ENCODE peak calls at places on chromosome 6, in nine cellular contexts. Z is HEK293T; T is T1000; S is activated naive CD4-positive, alpha-beta T cell; V is effector CD8-positive, alpha-beta T cell; F is stimulated activated CD4-positive, alpha-beta T cell treated with anti-CD3 and anti-CD28 coated beads, Interleukin-4, amount 100 ng/mL, for 48 hours; U is GM12865; K is stimulated activated naive B cell treated with anti-CD40 and anti-IgM and Interleukin-4, amounts not matched to agents 10 μg/mL and 1 μg/mL and 100 μg/mL, for 72 hours; E is COR-L47. Y is an unnamed sample.

GRCh38 chr6:27495386-27496135 is 22.7 kb upstream of the ZNF184 start:
- DNase-seq in U (peak), S (no peak), T (no peak), K (peak), Z (peak), V (no peak), E (no peak), F (peak), Y (no peak)

GRCh38 chr6:74182992-74183391 is 487.0 kb downstream of the CD109 start:
- DNase-seq in S (no peak), U (no peak), E (no peak), K (no peak), F (no peak), V (no peak), T (no peak), Z (no peak), Y (no peak)

GRCh38 chr6:43687437-43688347 is at the start of gene MRPS18A:
- DNase-seq in S (peak), Z (peak), T (peak), F (peak), K (peak), V (peak), U (peak), E (peak), Y (peak)

GRCh38 chr6:10315034-10315433 is 99.8 kb downstream of the TFAP2A start:
- DNase-seq in S (no peak), V (no peak), Z (no peak), K (no peak), E (no peak), F (no peak), T (no peak), U (no peak), Y (no peak)

GRCh38 chr6:52390361-52390727 is 28.4 kb downstream of the PAQR8 start:
- DNase-seq in Z (no peak), S (peak), K (no peak), T (no peak), U (peak), V (peak), F (no peak), E (peak), Y (peak)

GRCh38 chr6:137389150-137389664 is 105.0 kb downstream of the OLIG3 start:
- DNase-seq in F (peak), T (no peak), U (peak), Z (no peak), V (peak), E (no peak), K (peak), S (peak), Y (peak)

GRCh38 chr6:145017516-145017915 is 717.8 kb downstream of the EPM2A start:
- DNase-seq in U (no peak), T (no peak), Z (no peak), F (no peak), S (no peak), V (no peak), E (no peak), K (no peak), Y (no peak)

GRCh38 chr6:161798844-161799394 is 525.1 kb upstream of the AGPAT4 start:
- DNase-seq in F (no peak), E (no peak), K (no peak), T (no peak), U (no peak), S (no peak), Z (no peak), V (no peak), Y (no peak)

GRCh38 chr6:112595841-112596240 is 248.7 kb downstream of the RFPL4B start:
- DNase-seq in U (no peak), T (no peak), S (no peak), F (no peak), V (no peak), E (no peak), K (no peak), Z (no peak), Y (no peak)

GRCh38 chr6:5159162-5159561 is 74.0 kb downstream of the PPP1R3G start:
- DNase-seq in U (no peak), K (no peak), F (no peak), E (peak), T (no peak), V (no peak), Z (no peak), S (no peak), Y (no peak)

Y was measured in effector CD4-positive, alpha-beta T cell.